ENCODE peak calls at places on chromosomes 12 and 14, in four cellular contexts. One of them, this sample, is unnamed.

GRCh38 chr14:38208825-38209562 is 1.3 kb downstream of the SSTR1 start:
- DNase-seq in H54: no peak
- DNase-seq in heart left ventricle: no peak
- DNase-seq in endothelial cell: peak
- DNase-seq in this sample: peak

GRCh38 chr12:61993734-61994345 is 266.4 kb upstream of the USP15 start:
- DNase-seq in heart left ventricle: no peak
- DNase-seq in endothelial cell: peak
- DNase-seq in H54: no peak
- DNase-seq in this sample: peak

GRCh38 chr14:22781606-22782000 is 15.1 kb downstream of the OXA1L start:
- DNase-seq in heart left ventricle: no peak
- DNase-seq in H54: peak
- DNase-seq in endothelial cell: no peak
- DNase-seq in this sample: no peak

GRCh38 chr14:75736845-75737485 is 75.9 kb downstream of the TTLL5 start:
- DNase-seq in H54: no peak
- DNase-seq in endothelial cell: no peak
- DNase-seq in heart left ventricle: no peak
- DNase-seq in this sample: no peak

GRCh38 chr12:106648736-106649135 is 65.9 kb downstream of the RFX4 start:
- DNase-seq in heart left ventricle: no peak
- DNase-seq in endothelial cell: no peak
- DNase-seq in H54: no peak
- DNase-seq in this sample: no peak

GRCh38 chr12:82529096-82529495 is 157.6 kb upstream of the TMTC2 start:
- DNase-seq in H54: no peak
- DNase-seq in endothelial cell: no peak
- DNase-seq in heart left ventricle: no peak
- DNase-seq in this sample: no peak

GRCh38 chr12:127785535-127785934 is 481.4 kb upstream of the TMEM132C start:
- DNase-seq in endothelial cell: no peak
- DNase-seq in heart left ventricle: no peak
- DNase-seq in H54: peak
- DNase-seq in this sample: no peak

GRCh38 chr14:51302319-51303030 is 62.4 kb downstream of the TMX1 start:
- DNase-seq in H54: no peak
- DNase-seq in endothelial cell: no peak
- DNase-seq in heart left ventricle: no peak
- DNase-seq in this sample: no peak

GRCh38 chr12:20415013-20415412 is 46.7 kb downstream of the PDE3A start:
- DNase-seq in endothelial cell: no peak
- DNase-seq in H54: no peak
- DNase-seq in heart left ventricle: peak
- DNase-seq in this sample: no peak

GRCh38 chr12:113062502-113063395 is 6.2 kb downstream of the DTX1 start:
- DNase-seq in endothelial cell: no peak
- DNase-seq in H54: no peak
- DNase-seq in heart left ventricle: no peak
- DNase-seq in this sample: no peak

GRCh38 chr14:96574633-96575191 is 72.5 kb downstream of the PAPOLA start:
- DNase-seq in heart left ventricle: no peak
- DNase-seq in endothelial cell: no peak
- DNase-seq in H54: no peak
- DNase-seq in this sample: no peak

GRCh38 chr12:124026755-124027745 is 54.0 kb downstream of the ZNF664 start:
- DNase-seq in H54: peak
- DNase-seq in endothelial cell: no peak
- DNase-seq in heart left ventricle: peak
- DNase-seq in this sample: no peak

GRCh38 chr14:55328317-55328716 is 57.1 kb downstream of the FBXO34 start:
- DNase-seq in H54: no peak
- DNase-seq in heart left ventricle: no peak
- DNase-seq in endothelial cell: no peak
- DNase-seq in this sample: no peak

GRCh38 chr14:67447033-67447381 is 35.0 kb upstream of the PLEK2 start:
- DNase-seq in endothelial cell: no peak
- DNase-seq in heart left ventricle: no peak
- DNase-seq in H54: no peak
- DNase-seq in this sample: no peak

GRCh38 chr14:94940263-94940993 is 170.5 kb upstream of the GSC start:
- DNase-seq in endothelial cell: no peak
- DNase-seq in heart left ventricle: no peak
- DNase-seq in H54: no peak
- DNase-seq in this sample: no peak

GRCh38 chr14:94559638-94560290 is 1.5 kb upstream of the SERPINA4 start:
- DNase-seq in heart left ventricle: no peak
- DNase-seq in H54: no peak
- DNase-seq in endothelial cell: no peak
- DNase-seq in this sample: no peak

GRCh38 chr14:75299064-75299463 is 20.4 kb downstream of the FOS start:
- DNase-seq in H54: no peak
- DNase-seq in heart left ventricle: peak
- DNase-seq in endothelial cell: no peak
- DNase-seq in this sample: no peak

GRCh38 chr12:16150290-16150689 is 127.2 kb downstream of the SLC15A5 start:
- DNase-seq in H54: no peak
- DNase-seq in endothelial cell: no peak
- DNase-seq in heart left ventricle: no peak
- DNase-seq in this sample: no peak

GRCh38 chr12:12032260-12032761 is 38.4 kb upstream of the BCL2L14 start:
- DNase-seq in endothelial cell: no peak
- DNase-seq in heart left ventricle: no peak
- DNase-seq in H54: no peak
- DNase-seq in this sample: peak

GRCh38 chr12:120762093-120762492 is 36.5 kb downstream of the ACADS start:
- DNase-seq in heart left ventricle: no peak
- DNase-seq in endothelial cell: no peak
- DNase-seq in H54: no peak
- DNase-seq in this sample: no peak

GRCh38 chr12:62659457-62660295 is 193.1 kb downstream of the MON2 start:
- DNase-seq in heart left ventricle: no peak
- DNase-seq in H54: no peak
- DNase-seq in endothelial cell: peak
- DNase-seq in this sample: no peak

This sample was measured in GM13976.